ENCODE peak calls at places on chromosomes 13 and 19, in seven cellular contexts. S is non-pigmented ciliary epithelial cell; A is activated CD4-positive, alpha-beta T cell treated with anti-CD3 and anti-CD28 coated beads for 48 hours; P is neural crest cell; W is activated gamma-delta T cell treated with anti-CD3 and anti-CD28 coated beads, Interleukin-2, amount 50 U/mL, for 16 hours; M is skeletal muscle cell; K is NCI-H1092. U is an unnamed sample.
A peak's percentile ranks its signal among the peaks of the same experiment; 100 is the strongest.

GRCh38 chr13:109974354-109974753 is 188.0 kb upstream of the IRS2 start:
- DNase-seq in S (no peak), A (no peak), P (no peak), W (no peak), M (no peak), K (no peak), U (no peak)

GRCh38 chr13:98098511-98098910 is 44.4 kb upstream of the FARP1 start:
- DNase-seq in S (no peak), A (no peak), P (no peak), W (no peak), M (peak; percentile 35), K (no peak), U (peak; percentile 57)

GRCh38 chr19:13881692-13882418 is 4.9 kb downstream of the NANOS3 start:
- DNase-seq in S (no peak), A (peak; percentile 64), P (no peak), W (no peak), M (no peak), K (no peak), U (peak; percentile 45)

GRCh38 chr13:45897562-45897961 is 46.0 kb upstream of the SIAH3 start:
- DNase-seq in S (no peak), A (no peak), P (no peak), W (no peak), M (no peak), K (no peak), U (no peak)

GRCh38 chr13:59230484-59231264 is 933.1 kb downstream of the DIAPH3 start:
- DNase-seq in S (no peak), A (no peak), P (no peak), W (no peak), M (no peak), K (no peak), U (no peak)

GRCh38 chr19:28406237-28406596 is 806.7 kb downstream of the UQCRFS1 start:
- DNase-seq in S (no peak), A (no peak), P (no peak), W (no peak), M (no peak), K (peak; percentile 48), U (no peak)

GRCh38 chr13:68846663-68847062 is 1261.0 kb upstream of the ATXN8OS start:
- DNase-seq in S (no peak), A (no peak), P (no peak), W (no peak), M (no peak), K (no peak), U (no peak)

GRCh38 chr19:277581-278165 is 13.5 kb downstream of the PLPP2 start:
- DNase-seq in S (no peak), A (no peak), P (peak; percentile 49), W (no peak), M (no peak), K (no peak), U (no peak)

GRCh38 chr13:107650081-107650701 is 565.1 kb downstream of the LIG4 start:
- DNase-seq in S (no peak), A (peak; percentile 53), P (peak; percentile 63), W (no peak), M (no peak), K (no peak), U (peak; percentile 7)

GRCh38 chr19:1774999-1775772 is 21.9 kb downstream of the ONECUT3 start:
- DNase-seq in S (no peak), A (peak; percentile 56), P (no peak), W (no peak), M (no peak), K (no peak), U (no peak)

GRCh38 chr13:105979586-105979985 is 555.9 kb downstream of the EFNB2 start:
- DNase-seq in S (no peak), A (no peak), P (no peak), W (no peak), M (no peak), K (no peak), U (no peak)

GRCh38 chr13:42612021-42612765 is 38.2 kb downstream of the TNFSF11 start:
- DNase-seq in S (no peak), A (no peak), P (no peak), W (no peak), M (no peak), K (no peak), U (no peak)

GRCh38 chr19:54644056-54644455 is 13.8 kb downstream of the LILRB1 start:
- DNase-seq in S (no peak), A (no peak), P (no peak), W (no peak), M (no peak), K (no peak), U (no peak)

GRCh38 chr13:30355839-30356238 is 48.5 kb upstream of the KATNAL1 start:
- DNase-seq in S (no peak), A (no peak), P (no peak), W (no peak), M (no peak), K (no peak), U (no peak)

GRCh38 chr13:99269627-99270252 is 11.6 kb upstream of the GPR18 start:
- DNase-seq in S (no peak), A (no peak), P (no peak), W (no peak), M (peak; percentile 36), K (peak; percentile 32), U (peak; percentile 67)

GRCh38 chr19:48644839-48645651 is 942 bp downstream of the CA11 start:
- DNase-seq in S (no peak), A (peak; percentile 85), P (peak; percentile 67), W (peak; percentile 58), M (no peak), K (peak; percentile 38), U (peak; percentile 63)

GRCh38 chr19:48466571-48467325 is 2.4 kb upstream of the CYTH2 start:
- DNase-seq in S (no peak), A (no peak), P (no peak), W (no peak), M (no peak), K (peak; percentile 43), U (peak; percentile 30)

GRCh38 chr19:48397636-48398328 is 4.3 kb downstream of the GRIN2D start:
- DNase-seq in S (no peak), A (no peak), P (no peak), W (no peak), M (no peak), K (no peak), U (no peak)